ENCODE peak calls at places on chromosomes 16 and 17, in four cellular contexts. B is neural crest cell, M is tibial nerve, Z is cardiac muscle cell. Y is an unnamed sample.

GRCh38 chr17:81575836-81576235 is 23.7 kb upstream of the FAAP100 start:
- DNase-seq in Z (no peak), B (no peak), M (no peak), Y (no peak)

GRCh38 chr16:15587152-15587825 is 55.7 kb downstream of the MARF1 start:
- DNase-seq in Z (no peak), M (no peak), B (no peak), Y (no peak)

GRCh38 chr17:36890398-36891190 is 46.7 kb upstream of the LHX1 start:
- DNase-seq in B (no peak), Z (no peak), M (no peak), Y (no peak)

GRCh38 chr16:82138478-82139285 is 31.3 kb downstream of the MPHOSPH6 start:
- DNase-seq in Z (no peak), M (no peak), B (no peak), Y (no peak)

GRCh38 chr17:58936295-58936694 is 170.4 kb downstream of the TRIM37 start:
- DNase-seq in B (no peak), Z (no peak), M (no peak), Y (no peak)

GRCh38 chr16:50448522-50448921 is 79.7 kb upstream of the BRD7 start:
- DNase-seq in M (no peak), Z (no peak), B (no peak), Y (no peak)

GRCh38 chr17:17044846-17045561 is 2.7 kb downstream of the MPRIP start:
- DNase-seq in M (no peak), B (no peak), Z (peak), Y (peak)

GRCh38 chr17:53896047-53896446 is 73.3 kb downstream of the KIF2B start:
- DNase-seq in Z (peak), M (no peak), B (no peak), Y (no peak)

GRCh38 chr16:65176603-65177002 is 54.7 kb upstream of the CDH11 start:
- DNase-seq in B (no peak), Z (peak), M (no peak), Y (no peak)

GRCh38 chr17:46195939-46196338 is 2.7 kb upstream of the KANSL1 start:
- DNase-seq in B (no peak), Z (no peak), M (no peak), Y (no peak)

GRCh38 chr17:66255112-66255511 is 25.9 kb upstream of the APOH start:
- DNase-seq in Z (peak), B (peak), M (peak), Y (peak)

GRCh38 chr16:55775857-55776256 is 57.0 kb downstream of the CES1 start:
- DNase-seq in M (no peak), Z (no peak), B (no peak), Y (no peak)

GRCh38 chr16:55778718-55779117 is 54.2 kb downstream of the CES1 start:
- DNase-seq in B (no peak), Z (no peak), M (no peak), Y (no peak)

GRCh38 chr16:55773859-55774549 is 58.9 kb downstream of the CES1 start:
- DNase-seq in Z (no peak), M (no peak), B (no peak), Y (no peak)

DNA sequence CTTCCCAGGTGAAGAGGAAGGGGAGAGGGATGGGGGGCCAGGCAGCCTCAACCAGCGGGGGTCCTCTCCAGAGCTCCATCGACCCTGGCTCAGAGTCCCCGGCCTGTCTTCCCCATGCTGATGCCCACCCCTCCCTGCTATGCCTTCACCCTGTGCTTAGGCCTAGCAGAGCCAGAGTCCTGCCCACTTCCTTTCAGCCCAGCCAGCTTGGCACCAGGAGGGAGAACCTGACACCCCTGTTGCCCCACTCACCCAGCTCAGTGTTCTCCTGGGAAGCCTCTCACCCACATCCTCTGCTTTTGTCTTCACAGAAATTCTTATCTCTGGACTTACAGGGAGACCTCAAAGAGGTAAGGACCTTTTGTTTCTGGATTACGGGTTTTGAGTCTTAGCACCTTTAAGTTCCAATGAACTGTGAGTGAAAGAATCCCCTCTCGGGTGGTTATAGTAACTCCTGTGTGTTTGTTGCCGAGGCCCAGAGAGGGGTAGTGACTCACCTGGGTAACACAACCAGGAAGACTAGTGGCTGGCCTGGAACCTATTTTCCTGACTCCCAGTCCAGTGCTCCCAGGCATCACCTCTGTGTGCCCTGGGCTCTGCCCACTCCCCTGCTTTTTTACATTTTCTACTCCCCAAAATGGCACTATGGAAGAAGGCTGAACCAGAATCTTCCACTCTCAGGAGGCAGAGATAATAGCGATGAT is 53.4 kb downstream of the CES1 start:
- DNase-seq in B (no peak), M (no peak), Z (no peak), Y (no peak)
- TF ChIP-seq CTCF in B (no peak), M (no peak), Z (no peak), Y (no peak)

GRCh38 chr16:61936522-61936921 is 99.7 kb downstream of the CDH8 start:
- DNase-seq in M (no peak), B (no peak), Z (no peak), Y (peak)
- TF ChIP-seq CTCF in M (no peak), B (peak), Z (no peak), Y (peak)

GRCh38 chr16:74716355-74716754 is 15.7 kb upstream of the MLKL start:
- DNase-seq in Z (no peak), M (no peak), B (no peak), Y (no peak)
- TF ChIP-seq CTCF in Z (no peak), M (no peak), B (no peak), Y (no peak)

GRCh38 chr17:10127819-10128375 is 70.5 kb downstream of the GAS7 start:
- DNase-seq in Z (peak), B (no peak), M (peak), Y (no peak)
- TF ChIP-seq CTCF in Z (peak), B (no peak), M (no peak), Y (no peak)

GRCh38 chr17:29726721-29727252 is 104.1 kb upstream of the CORO6 start:
- DNase-seq in Z (peak), B (no peak), M (no peak), Y (peak)

GRCh38 chr17:29720471-29720990 is 97.8 kb upstream of the CORO6 start:
- DNase-seq in M (no peak), B (no peak), Z (no peak), Y (no peak)

GRCh38 chr17:29719469-29719868 is 96.8 kb upstream of the CORO6 start:
- DNase-seq in B (no peak), Z (no peak), M (no peak), Y (no peak)

GRCh38 chr17:29722411-29723198 is 99.9 kb upstream of the CORO6 start:
- DNase-seq in Z (peak), B (no peak), M (peak), Y (no peak)

GRCh38 chr17:29723283-29724047 is 100.8 kb upstream of the CORO6 start:
- DNase-seq in B (no peak), M (no peak), Z (no peak), Y (no peak)
- TF ChIP-seq CTCF in B (no peak), M (no peak), Z (no peak), Y (no peak)

DNA sequence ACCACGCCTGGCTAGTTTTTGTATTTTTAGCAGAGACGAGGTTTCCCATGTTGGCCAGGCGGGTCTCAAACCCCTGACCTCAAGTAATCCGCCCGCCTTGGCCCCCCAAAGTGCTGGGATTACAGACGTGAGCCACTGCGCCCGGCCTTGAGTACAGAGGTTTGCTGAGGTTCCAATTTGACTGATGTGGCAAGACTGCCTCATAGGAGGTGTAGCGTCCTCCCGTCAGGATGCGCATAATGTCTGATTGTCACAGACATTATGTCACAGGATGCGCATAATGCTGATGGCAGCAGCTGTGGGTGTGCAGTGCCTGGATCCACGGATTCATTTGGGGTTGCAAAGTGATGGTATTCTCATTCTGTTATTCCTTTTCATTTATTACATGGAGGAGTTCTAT is 45.2 kb downstream of the HAPSTR1 start:
- DNase-seq in Z (no peak), B (no peak), M (no peak), Y (no peak)
- TF ChIP-seq CTCF in Z (no peak), B (no peak), M (no peak), Y (no peak)

DNA sequence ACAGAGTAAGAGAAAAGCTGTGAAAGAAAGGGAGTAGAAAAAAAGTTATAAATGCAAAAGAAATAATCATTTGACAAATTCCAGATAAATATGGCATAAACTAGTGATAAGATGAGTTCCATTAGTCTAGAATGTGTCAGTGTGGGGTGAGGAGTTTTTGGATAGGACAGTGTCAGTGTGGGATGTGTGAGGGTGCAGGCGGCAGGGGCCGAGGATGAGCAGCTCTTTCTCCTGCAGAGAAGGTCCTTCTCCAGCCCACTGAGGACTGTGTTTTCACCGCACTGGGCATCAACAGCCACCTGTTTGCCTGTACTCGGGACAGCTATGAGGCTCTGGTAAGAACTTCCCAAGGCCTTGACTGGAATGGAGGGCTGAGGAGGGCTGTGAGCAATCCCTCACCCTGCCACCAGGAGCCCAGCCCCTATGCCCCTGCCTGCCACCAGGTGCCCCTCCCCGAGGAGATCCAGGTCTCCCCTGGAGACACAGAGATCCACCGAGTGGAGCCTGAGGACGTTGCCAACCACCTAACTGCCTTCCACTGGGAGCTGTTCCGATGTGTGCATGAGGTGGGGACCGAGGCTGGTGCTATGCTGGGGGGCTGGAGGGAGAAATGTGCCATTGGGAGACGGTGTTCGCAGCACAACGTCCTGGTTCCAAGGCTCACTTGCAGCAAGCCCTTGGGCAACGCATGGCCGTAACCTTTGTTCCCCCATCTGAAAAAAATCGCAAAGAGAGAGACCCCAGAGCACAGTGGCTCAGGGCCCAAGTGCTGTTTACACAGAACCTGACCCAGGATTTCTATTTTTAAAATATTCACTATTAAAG is 13.1 kb downstream of the RAPGEFL1 start:
- DNase-seq in Z (no peak), B (no peak), M (no peak), Y (peak)
- TF ChIP-seq CTCF in Z (peak), B (peak), M (no peak), Y (peak)